ENCODE peak calls at places on chromosomes 5 and 9, in seven cellular contexts. K is NCI-H1105 treated with DMSO at 0.1 percent for 48 hours; N is stimulated activated CD4-positive, alpha-beta T cell treated with anti-CD3 and anti-CD28 coated beads, TNF-alpha, amount 100 ng/mL, for 1 hour; U is T-helper 2 cell; D is PC-3; M is body of pancreas; P is upper lobe of right lung. C is an unnamed sample.

GRCh38 chr5:153147891-153148623 is 342.4 kb upstream of the GRIA1 start:
- DNase-seq in K (peak), N (no peak), U (no peak), D (peak), M (no peak), P (no peak), C (peak)

GRCh38 chr9:110126986-110127864 is 80.7 kb downstream of the C9orf152 start:
- DNase-seq in K (no peak), N (no peak), U (no peak), D (no peak), M (no peak), P (no peak), C (peak)

GRCh38 chr5:170485606-170485911 is 18.3 kb upstream of the KCNIP1 start:
- DNase-seq in K (no peak), N (no peak), U (no peak), D (no peak), M (no peak), P (no peak), C (no peak)

GRCh38 chr9:91949946-91950664 is at the start of gene ROR2:
- DNase-seq in K (peak), N (peak), U (no peak), D (peak), M (peak), P (peak), C (peak)

GRCh38 chr5:93578813-93579560 is 2.0 kb downstream of the NR2F1-AS1 start:
- DNase-seq in K (no peak), N (no peak), U (no peak), D (peak), M (no peak), P (no peak), C (peak)

GRCh38 chr9:37938121-37938906 is 34.4 kb upstream of the SLC25A51 start:
- DNase-seq in K (no peak), N (no peak), U (no peak), D (peak), M (no peak), P (no peak), C (peak)

GRCh38 chr9:95552814-95553546 is 36.2 kb upstream of the PTCH1 start:
- DNase-seq in K (no peak), N (no peak), U (no peak), D (no peak), M (peak), P (no peak), C (no peak)

GRCh38 chr5:75007537-75007847 is 44.9 kb downstream of the GCNT4 start:
- DNase-seq in K (no peak), N (no peak), U (no peak), D (no peak), M (no peak), P (no peak), C (peak)

GRCh38 chr9:86434039-86434726 is 80.0 kb upstream of the TUT7 start:
- DNase-seq in K (peak), N (no peak), U (no peak), D (peak), M (no peak), P (no peak), C (peak)

GRCh38 chr5:69217732-69218568 is 16.7 kb upstream of the CDK7 start:
- DNase-seq in K (peak), N (peak), U (peak), D (peak), M (peak), P (peak), C (peak)

GRCh38 chr9:107260437-107261081 is 22.5 kb upstream of the RAD23B start:
- DNase-seq in K (no peak), N (no peak), U (no peak), D (no peak), M (no peak), P (no peak), C (no peak)